ENCODE peak calls at places on chromosomes 12 and 14, in seven cellular contexts. W is AG04450; U is CD4-positive, alpha-beta memory T cell; K is epithelial cell of proximal tubule; F is ACHN; M is activated CD8-positive, alpha-beta T cell treated with anti-CD3 and anti-CD28 coated beads, Interleukin-2, amount 10 ng/mL, durations not matched to agents 7 days and 5 days; I is T-helper 2 cell. N is an unnamed sample.

GRCh38 chr12:4809449-4810218 is 89.4 kb downstream of the GALNT8 start:
- DNase-seq in W (no peak), U (no peak), K (no peak), F (no peak), M (peak; percentile 33), I (no peak), N (no peak)

GRCh38 chr12:64088431-64089349 is 133.4 kb downstream of the KICS2 start:
- DNase-seq in W (peak; percentile 87), U (no peak), K (peak; percentile 95), F (peak; percentile 99), M (no peak), I (no peak), N (peak; percentile 86)

GRCh38 chr12:32997471-32997870 is 100.9 kb upstream of the PKP2 start:
- DNase-seq in W (no peak), U (no peak), K (no peak), F (no peak), M (no peak), I (no peak), N (no peak)

GRCh38 chr12:53974084-53975018 is at the start of gene HOTAIR:
- DNase-seq in W (no peak), U (no peak), K (no peak), F (peak; percentile 76), M (no peak), I (no peak), N (peak; percentile 83)

GRCh38 chr12:114777052-114777451 is 93.1 kb upstream of the TBX3 start:
- DNase-seq in W (no peak), U (no peak), K (no peak), F (no peak), M (no peak), I (no peak), N (peak; percentile 48)

GRCh38 chr14:37587881-37588666 is 7.0 kb downstream of the FOXA1 start:
- DNase-seq in W (no peak), U (no peak), K (no peak), F (no peak), M (no peak), I (no peak), N (no peak)

GRCh38 chr12:60266381-60266852 is 670.6 kb downstream of the SLC16A7 start:
- DNase-seq in W (peak; percentile 55), U (no peak), K (no peak), F (peak; percentile 66), M (no peak), I (no peak), N (peak; percentile 75)

GRCh38 chr12:93356214-93356613 is 21.5 kb upstream of the NUDT4 start:
- DNase-seq in W (no peak), U (no peak), K (no peak), F (no peak), M (no peak), I (no peak), N (no peak)

GRCh38 chr14:60585676-60586075 is 63.6 kb downstream of the SIX1 start:
- DNase-seq in W (no peak), U (no peak), K (no peak), F (no peak), M (no peak), I (no peak), N (no peak)

GRCh38 chr14:77924392-77924948 is 124.6 kb downstream of the ADCK1 start:
- DNase-seq in W (no peak), U (no peak), K (no peak), F (no peak), M (no peak), I (no peak), N (no peak)

GRCh38 chr12:68538722-68539614 is 71.7 kb upstream of the RAP1B start:
- DNase-seq in W (no peak), U (peak; percentile 64), K (no peak), F (no peak), M (peak; percentile 87), I (no peak), N (peak; percentile 66)

GRCh38 chr14:80188571-80188970 is 22.7 kb downstream of the DIO2 start:
- DNase-seq in W (no peak), U (no peak), K (no peak), F (no peak), M (no peak), I (no peak), N (no peak)

GRCh38 chr14:22955702-22956575 is 951 bp downstream of the HAUS4 start:
- DNase-seq in W (no peak), U (peak; percentile 11), K (no peak), F (no peak), M (no peak), I (no peak), N (no peak)

GRCh38 chr14:23345987-23346692 is 6.5 kb downstream of the SLC22A17 start:
- DNase-seq in W (no peak), U (no peak), K (no peak), F (no peak), M (no peak), I (no peak), N (no peak)

GRCh38 chr14:61380984-61381383 is 59.6 kb downstream of the PRKCH start:
- DNase-seq in W (no peak), U (no peak), K (no peak), F (no peak), M (no peak), I (no peak), N (no peak)

GRCh38 chr12:6452245-6452731 is 446 bp downstream of the TAPBPL start:
- DNase-seq in W (no peak), U (no peak), K (no peak), F (peak; percentile 28), M (peak; percentile 51), I (no peak), N (no peak)

GRCh38 chr14:76647699-76648298 is 113.5 kb upstream of the VASH1 start:
- DNase-seq in W (peak; percentile 23), U (peak; percentile 12), K (peak; percentile 7), F (peak; percentile 39), M (peak; percentile 36), I (no peak), N (peak; percentile 16)

GRCh38 chr12:76024942-76025600 is 6.5 kb downstream of the PHLDA1 start:
- DNase-seq in W (peak; percentile 59), U (no peak), K (no peak), F (peak; percentile 67), M (no peak), I (no peak), N (no peak)

GRCh38 chr14:100762089-100762515 is 35.4 kb downstream of the DLK1 start:
- DNase-seq in W (no peak), U (no peak), K (no peak), F (no peak), M (no peak), I (no peak), N (no peak)

GRCh38 chr12:53196486-53196885 is 10.6 kb downstream of the ITGB7 start:
- DNase-seq in W (no peak), U (no peak), K (no peak), F (no peak), M (no peak), I (no peak), N (no peak)

N was measured in SJSA1.